ENCODE peak calls at places on chromosomes 12 and 14, in four cellular contexts. U is HepG2, Y is GM12878, M is H1. N is an unnamed sample.

GRCh38 chr12:124828264-124829007 is 35.2 kb downstream of the SCARB1 start:
- DNase-seq in U (peak), Y (no peak), M (no peak), N (no peak)

GRCh38 chr12:124389537-124390441 is 94.9 kb downstream of the RFLNA start:
- DNase-seq in U (peak), Y (no peak), M (peak), N (no peak)

GRCh38 chr12:93568091-93568490 is 4.4 kb upstream of the SOCS2 start:
- DNase-seq in U (no peak), Y (no peak), M (no peak), N (no peak)

GRCh38 chr14:88204221-88204620 is 118.8 kb downstream of the KCNK10 start:
- DNase-seq in U (no peak), Y (no peak), M (no peak), N (no peak)

GRCh38 chr14:55188686-55189295 is 2.6 kb downstream of the DLGAP5 start:
- DNase-seq in U (no peak), Y (no peak), M (no peak), N (no peak)

GRCh38 chr12:71756054-71756675 is 1.5 kb downstream of the RAB21 start:
- DNase-seq in U (no peak), Y (no peak), M (no peak), N (no peak)

GRCh38 chr12:71558445-71558844 is 105.2 kb downstream of the ZFC3H1 start:
- DNase-seq in U (no peak), Y (no peak), M (no peak), N (no peak)

GRCh38 chr14:96225745-96226151 is 21.1 kb downstream of the BDKRB2 start:
- DNase-seq in U (peak), Y (no peak), M (peak), N (no peak)

GRCh38 chr14:50762001-50762930 is 68.7 kb downstream of the NIN start:
- DNase-seq in U (no peak), Y (no peak), M (no peak), N (no peak)

GRCh38 chr12:83573676-83574075 is 887.0 kb downstream of the TMTC2 start:
- DNase-seq in U (no peak), Y (no peak), M (no peak), N (no peak)

DNA sequence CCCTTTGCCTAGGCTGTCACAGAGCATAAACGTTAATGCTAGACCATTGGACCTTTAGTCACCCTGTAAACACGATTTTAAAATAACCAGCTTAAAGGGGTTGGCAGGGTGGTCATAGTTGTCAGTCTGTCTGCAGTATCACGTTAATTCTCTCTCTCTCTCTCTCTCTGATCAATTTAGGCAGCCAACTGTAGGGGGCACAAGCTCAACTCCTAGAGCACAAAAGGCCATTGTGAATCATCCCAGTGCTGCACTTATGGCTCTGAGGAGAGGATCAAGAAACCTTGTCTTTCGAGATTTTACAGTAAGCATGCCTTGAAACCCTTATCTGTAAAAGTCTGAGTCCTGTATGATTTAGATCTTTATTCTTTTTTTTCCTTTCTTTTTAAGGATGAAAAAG is 97.1 kb downstream of the SCAF11 start:
- DNase-seq in U (peak), Y (no peak), M (no peak), N (peak)
- TF ChIP-seq ZNF274 in U (no peak), Y (no peak), M (no peak), N (no peak)

DNA sequence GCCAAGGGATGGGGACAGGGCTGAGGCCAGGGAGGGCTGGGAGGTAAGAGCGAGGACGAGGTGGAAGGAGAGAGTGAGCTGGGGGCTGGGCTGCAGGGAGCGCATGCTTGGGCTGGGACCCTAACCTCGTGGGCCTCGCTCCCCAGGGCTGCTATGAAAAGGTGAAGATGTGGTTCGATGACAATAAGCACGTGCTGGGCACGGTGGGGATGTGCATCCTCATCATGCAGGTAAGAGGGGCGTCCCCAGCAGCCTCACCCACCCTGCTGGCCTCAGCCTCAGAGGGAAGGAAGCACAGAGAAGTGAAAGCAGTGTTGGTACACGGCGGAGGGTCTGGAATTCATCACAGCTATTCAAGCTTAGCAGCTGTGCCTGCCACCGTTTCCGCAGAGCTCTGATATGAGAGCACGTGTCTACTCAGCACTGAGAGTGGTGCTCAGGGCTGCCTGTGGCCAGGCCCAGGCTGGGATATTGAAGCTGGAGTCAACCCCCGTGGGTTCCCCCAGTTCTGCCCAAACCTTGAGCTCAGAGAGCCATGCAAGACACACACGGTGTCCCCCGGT is 204.5 kb downstream of the TSPAN9 start:
- DNase-seq in U (no peak), Y (no peak), M (no peak), N (no peak)
- TF ChIP-seq SUZ12 in U (no peak), Y (no peak), M (no peak), N (no peak)

GRCh38 chr14:68564236-68564825 is 228.5 kb downstream of the ZFP36L1 start:
- DNase-seq in U (no peak), Y (no peak), M (no peak), N (no peak)
- H3K9ac ChIP-seq in U (no peak), Y (no peak), M (no peak), N (no peak)

GRCh38 chr12:113299619-113300237 is 35.2 kb downstream of the SLC8B1 start:
- DNase-seq in U (peak), Y (no peak), M (no peak), N (peak)
- TF ChIP-seq ZNF274 in U (no peak), Y (no peak), M (no peak), N (no peak)

DNA sequence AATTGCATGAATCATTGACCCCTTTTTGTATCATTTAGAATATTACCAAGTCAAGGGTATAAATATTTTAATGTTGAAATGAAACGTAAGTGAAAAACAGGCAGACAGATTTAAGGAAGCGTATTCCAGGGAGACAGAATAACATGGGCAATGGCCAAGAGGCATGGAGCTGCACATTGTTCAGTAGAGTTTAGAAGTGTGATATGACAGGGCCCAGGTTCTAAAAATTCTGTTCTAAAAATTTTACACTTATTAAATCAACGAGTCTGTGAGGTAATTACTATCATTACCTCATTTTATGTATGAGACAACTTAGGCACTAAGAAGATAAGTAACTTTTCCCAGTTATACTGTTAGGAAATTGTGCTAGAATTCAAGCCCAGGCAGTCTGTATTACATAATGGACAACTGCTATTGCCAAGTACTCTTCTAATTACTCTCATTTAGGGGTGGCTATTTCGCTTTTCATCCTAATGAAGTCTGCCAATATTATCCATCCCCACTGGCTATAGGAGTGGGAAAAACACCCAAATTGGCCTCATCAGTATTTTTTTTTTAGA is 103.2 kb upstream of the NAV3 start:
- DNase-seq in U (no peak), Y (no peak), M (no peak), N (no peak)
- TF ChIP-seq SUZ12 in U (no peak), Y (no peak), M (no peak), N (no peak)

GRCh38 chr12:105084251-105085250 is at the start of gene ALDH1L2:
- DNase-seq in U (peak), Y (no peak), M (peak), N (peak)

GRCh38 chr12:105083551-105084105 is 630 bp downstream of the ALDH1L2 start:
- DNase-seq in U (no peak), Y (no peak), M (peak), N (no peak)

GRCh38 chr12:105085537-105085936 is 1.3 kb upstream of the ALDH1L2 start:
- DNase-seq in U (no peak), Y (no peak), M (no peak), N (no peak)

GRCh38 chr12:105079011-105079570 is 5.2 kb downstream of the ALDH1L2 start:
- DNase-seq in U (no peak), Y (no peak), M (no peak), N (no peak)

GRCh38 chr12:105083041-105083440 is 1.2 kb downstream of the ALDH1L2 start:
- DNase-seq in U (no peak), Y (no peak), M (no peak), N (no peak)
- H3K9ac ChIP-seq in U (no peak), Y (peak), M (no peak), N (peak)